ENCODE peak calls at places on chromosomes 2 and 18, in ten cellular contexts. Z is heart left ventricle, P is breast epithelium, A is transverse colon, G is thyroid gland, M is ovary, T is IMR-90, Y is adrenal gland, S is endothelial cell of umbilical vein, B is spleen. W is an unnamed sample.
A peak's percentile ranks its signal among the peaks of the same experiment; 100 is the strongest.

GRCh38 chr2:43099797-43100196 is 126.6 kb downstream of the ZFP36L2 start:
- DNase-seq in G (no peak), S (no peak), Y (no peak), M (no peak), Z (no peak), P (no peak), T (no peak), A (no peak), B (no peak), W (no peak)

GRCh38 chr2:44668336-44668735 is 273.2 kb upstream of the SIX3 start:
- DNase-seq in S (peak; percentile 10), Z (no peak), M (no peak), T (no peak), Y (no peak), G (no peak), B (no peak), A (no peak), P (no peak), W (no peak)

GRCh38 chr18:32425466-32425865 is 45.2 kb downstream of the GAREM1 start:
- DNase-seq in B (no peak), Y (no peak), Z (no peak), G (no peak), M (no peak), T (peak; percentile 60), A (no peak), P (no peak), S (peak; percentile 3), W (no peak)

GRCh38 chr2:54074636-54075341 is 40.6 kb upstream of the ACYP2 start:
- DNase-seq in T (peak; percentile 22), P (no peak), Z (no peak), B (no peak), M (no peak), S (no peak), Y (no peak), G (no peak), A (no peak), W (no peak)

GRCh38 chr2:46306320-46306719 is 9.1 kb downstream of the EPAS1 start:
- DNase-seq in T (peak; percentile 37), P (no peak), B (no peak), Y (no peak), A (no peak), S (peak; percentile 60), Z (no peak), M (no peak), G (no peak), W (no peak)

GRCh38 chr2:133526468-133526769 is 41.8 kb downstream of the NCKAP5 start:
- DNase-seq in S (no peak), P (no peak), A (no peak), Z (no peak), T (peak; percentile 16), M (no peak), B (no peak), G (no peak), Y (no peak), W (no peak)

GRCh38 chr2:203344667-203345066 is 16.5 kb downstream of the ABI2 start:
- DNase-seq in B (no peak), Y (no peak), P (no peak), G (no peak), Z (no peak), S (no peak), A (no peak), M (no peak), T (no peak), W (no peak)

GRCh38 chr2:28926837-28927236 is 32.4 kb downstream of the WDR43 start:
- DNase-seq in T (peak; percentile 32), B (no peak), G (no peak), Y (no peak), Z (no peak), A (no peak), S (no peak), P (no peak), M (no peak), W (no peak)

GRCh38 chr2:27281855-27282559 is at the start of gene TRIM54:
- DNase-seq in B (no peak), M (no peak), A (no peak), S (no peak), Z (peak; percentile 69), Y (no peak), P (no peak), G (no peak), T (peak; percentile 33), W (no peak)

GRCh38 chr2:27282892-27283291 is 663 bp downstream of the TRIM54 start:
- DNase-seq in A (no peak), T (no peak), B (no peak), G (no peak), Z (peak; percentile 71), Y (no peak), S (peak; percentile 45), M (no peak), P (no peak), W (no peak)

GRCh38 chr2:27285481-27285880 is 3.3 kb downstream of the TRIM54 start:
- DNase-seq in Y (no peak), Z (no peak), P (no peak), B (no peak), T (no peak), M (no peak), G (no peak), S (no peak), A (no peak), W (no peak)

GRCh38 chr2:27281442-27281841 is 787 bp upstream of the TRIM54 start:
- DNase-seq in G (no peak), M (no peak), T (no peak), S (no peak), A (no peak), Z (peak; percentile 27), B (no peak), Y (no peak), P (no peak), W (no peak)

DNA sequence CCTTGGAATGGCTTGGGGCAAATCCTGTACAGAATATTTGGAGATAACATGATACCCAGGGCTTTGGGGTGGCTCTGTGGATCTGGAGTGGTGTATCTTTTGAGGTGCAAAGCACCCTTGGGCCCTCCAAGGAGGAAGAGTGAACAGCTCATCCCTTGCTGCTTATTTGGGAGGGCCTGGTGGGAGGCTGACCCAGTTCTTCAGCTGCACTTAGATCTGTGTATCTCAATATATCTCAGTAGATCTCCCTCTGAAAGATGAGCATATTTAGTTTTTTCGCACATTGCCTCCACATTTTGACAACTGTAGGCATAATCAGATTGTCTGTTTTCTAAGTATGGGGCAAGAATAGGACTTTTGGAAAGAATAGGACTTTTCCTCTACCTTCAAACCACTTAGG is 2.8 kb downstream of the TRIM54 start:
- DNase-seq in T (no peak), Z (no peak), S (no peak), Y (no peak), B (no peak), A (no peak), P (no peak), G (no peak), M (no peak), W (no peak)
- H3K4me1 ChIP-seq in T (peaks cover 23% of the 10 kb centered on the region), Z (peaks cover 9% of the 10 kb centered on the region), S (peaks cover 28% of the 10 kb centered on the region), Y (peaks cover 33% of the 10 kb centered on the region), B (peaks cover 2% of the 10 kb centered on the region), A (no peaks in the 10 kb centered on the region), P (no peaks in the 10 kb centered on the region), G (no peaks in the 10 kb centered on the region), M (no peaks in the 10 kb centered on the region), W (no peaks in the 10 kb centered on the region)

GRCh38 chr18:3012920-3013810 is at the start of gene LPIN2:
- DNase-seq in M (peak; percentile 100), T (peak; percentile 96), S (peak; percentile 98), A (peak; percentile 100), Y (peak; percentile 100), G (peak; percentile 100), P (peak; percentile 97), B (peak; percentile 100), Z (peak; percentile 98), W (peak; percentile 89)
- TF ChIP-seq POLR2A in M (peak; percentile 51), T (peak; percentile 85), S (peak; percentile 61), A (peak; percentile 42), Y (peak; percentile 83), G (peak; percentile 89), P (no peak), B (peak; percentile 72), Z (peak; percentile 63), W (no peak)

DNA sequence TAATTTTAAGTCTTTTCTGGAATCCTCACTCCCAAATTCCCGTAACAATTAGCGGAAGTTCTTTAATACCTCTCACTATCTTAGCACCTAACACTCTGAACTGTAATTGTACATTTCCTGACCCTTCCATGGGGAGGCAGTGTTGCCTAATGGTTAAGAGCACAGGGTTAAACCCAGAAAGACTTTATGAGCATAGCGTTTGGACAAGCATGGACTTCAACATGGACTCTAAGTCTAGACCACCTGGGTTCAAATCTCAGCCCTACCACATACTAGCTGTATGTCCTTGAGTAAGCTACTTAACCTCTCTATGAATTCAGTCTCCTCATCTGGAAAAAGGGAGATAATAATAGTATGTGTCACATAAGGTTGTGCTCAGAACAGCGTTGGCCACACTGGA is 13.0 kb downstream of the ANTXR1 start:
- DNase-seq in P (no peak), G (peak; percentile 43), A (peak; percentile 44), B (no peak), M (no peak), T (peak; percentile 46), Y (peak; percentile 39), S (peak; percentile 76), Z (no peak), W (no peak)
- TF ChIP-seq CTCF in P (peak; percentile 56), G (peak; percentile 83), A (peak; percentile 60), B (no peak), M (no peak), T (peak; percentile 56), Y (peak; percentile 46), S (peak; percentile 51), Z (peak; percentile 51), W (peak; percentile 65)

GRCh38 chr2:167508709-167509108 is 620.4 kb downstream of the XIRP2 start:
- DNase-seq in P (no peak), Z (no peak), B (no peak), A (no peak), Y (no peak), M (no peak), G (no peak), T (no peak), S (no peak), W (no peak)

GRCh38 chr2:167510071-167510759 is 621.9 kb downstream of the XIRP2 start:
- DNase-seq in A (no peak), Y (no peak), G (no peak), S (no peak), T (no peak), M (no peak), B (no peak), Z (no peak), P (no peak), W (no peak)

GRCh38 chr2:167504695-167505094 is 616.4 kb downstream of the XIRP2 start:
- DNase-seq in Z (no peak), A (no peak), B (no peak), T (no peak), M (no peak), Y (no peak), S (no peak), P (no peak), G (no peak), W (no peak)

GRCh38 chr2:167506395-167506794 is 618.1 kb downstream of the XIRP2 start:
- DNase-seq in Z (no peak), G (no peak), P (no peak), S (no peak), A (no peak), Y (no peak), T (peak; percentile 65), M (no peak), B (no peak), W (no peak)

DNA sequence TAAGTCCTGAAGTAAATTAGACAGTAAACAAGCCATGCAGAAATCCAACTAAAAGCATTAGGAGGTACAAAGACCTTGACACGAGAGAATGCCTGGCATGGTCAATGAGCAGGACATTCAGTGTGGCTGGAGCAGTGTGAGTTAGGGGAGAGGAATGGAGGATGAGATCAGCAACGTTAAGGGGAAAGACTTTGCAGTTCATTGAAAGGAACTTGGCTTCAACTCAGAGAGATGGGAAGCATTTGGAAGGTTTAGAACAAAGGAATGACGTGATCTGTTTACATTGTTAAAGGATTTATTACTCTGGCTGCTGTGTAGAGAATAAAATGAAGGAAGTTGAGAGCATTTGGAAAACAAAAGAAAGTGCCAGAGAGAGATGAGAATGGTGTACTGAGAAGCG is 621.3 kb downstream of the XIRP2 start:
- DNase-seq in M (no peak), S (peak; percentile 94), P (no peak), B (no peak), A (no peak), T (peak; percentile 81), G (no peak), Z (no peak), Y (no peak), W (no peak)
- H3K4me1 ChIP-seq in M (no peaks in the 10 kb centered on the region), S (peaks cover 19% of the 10 kb centered on the region), P (no peaks in the 10 kb centered on the region), B (no peaks in the 10 kb centered on the region), A (no peaks in the 10 kb centered on the region), T (no peaks in the 10 kb centered on the region), G (no peaks in the 10 kb centered on the region), Z (no peaks in the 10 kb centered on the region), Y (no peaks in the 10 kb centered on the region), W (no peaks in the 10 kb centered on the region)

W was measured in esophagus squamous epithelium.